ENCODE peak calls at places on chromosomes 11 and 22, in five cellular contexts. M is IMR-90, N is GM23338, X is MM.1S, D is HCT116. A is an unnamed sample.

GRCh38 chr11:31812392-31813241 is 1.5 kb upstream of the PAX6 start:
- DNase-seq in M (no peak), N (peak; percentile 51), X (peak; percentile 42), D (no peak), A (peak; percentile 82)

GRCh38 chr11:64135711-64136110 is 30.2 kb downstream of the MACROD1 start:
- DNase-seq in M (no peak), N (no peak), X (no peak), D (no peak), A (no peak)

GRCh38 chr11:128908391-128909246 is 17.5 kb downstream of the KCNJ5 start:
- DNase-seq in M (peak; percentile 82), N (no peak), X (no peak), D (peak; percentile 45), A (no peak)

GRCh38 chr11:528166-528814 is 7.1 kb downstream of the HRAS start:
- DNase-seq in M (no peak), N (no peak), X (no peak), D (no peak), A (peak; percentile 45)

GRCh38 chr22:43302462-43303109 is 40.6 kb downstream of the SCUBE1 start:
- DNase-seq in M (no peak), N (no peak), X (no peak), D (no peak), A (no peak)

GRCh38 chr11:27362032-27362431 is 983 bp downstream of the CCDC34 start:
- DNase-seq in M (no peak), N (no peak), X (no peak), D (no peak), A (no peak)

GRCh38 chr11:41954034-41954433 is 494.6 kb upstream of the LRRC4C start:
- DNase-seq in M (no peak), N (no peak), X (no peak), D (no peak), A (no peak)

GRCh38 chr11:69983897-69984438 is 94.1 kb upstream of the ANO1 start:
- DNase-seq in M (peak; percentile 37), N (no peak), X (no peak), D (no peak), A (no peak)

GRCh38 chr22:33126881-33127280 is 68.7 kb upstream of the SYN3 start:
- DNase-seq in M (no peak), N (peak; percentile 75), X (peak; percentile 9), D (no peak), A (peak; percentile 51)

DNA sequence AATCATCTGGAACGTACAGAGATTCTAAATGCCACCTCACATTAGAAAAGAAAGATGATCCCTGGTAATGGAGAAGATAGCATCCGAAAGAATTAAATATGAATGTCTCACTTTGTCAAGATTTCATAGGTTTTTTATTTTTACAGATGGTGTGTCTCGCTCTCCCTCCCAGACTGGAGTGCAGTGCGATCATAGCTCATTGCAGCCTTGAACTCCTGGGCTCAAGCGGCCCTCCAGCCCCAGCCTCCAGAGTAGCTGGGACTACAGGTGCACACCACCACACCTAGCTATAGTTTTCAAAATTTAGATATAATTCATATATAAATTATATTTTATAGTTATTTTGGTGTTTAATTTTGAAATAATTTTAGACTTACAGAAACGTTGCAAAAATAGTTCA is 16.7 kb upstream of the SMTN start:
- DNase-seq in M (no peak), N (no peak), X (no peak), D (no peak), A (no peak)
- H3K4me3 ChIP-seq in M (no peak overlapping the region), N (no peak overlapping the region), X (peak overlapping the region; percentile 47), D (peak overlapping the region; percentile 66), A (no peak overlapping the region)

DNA sequence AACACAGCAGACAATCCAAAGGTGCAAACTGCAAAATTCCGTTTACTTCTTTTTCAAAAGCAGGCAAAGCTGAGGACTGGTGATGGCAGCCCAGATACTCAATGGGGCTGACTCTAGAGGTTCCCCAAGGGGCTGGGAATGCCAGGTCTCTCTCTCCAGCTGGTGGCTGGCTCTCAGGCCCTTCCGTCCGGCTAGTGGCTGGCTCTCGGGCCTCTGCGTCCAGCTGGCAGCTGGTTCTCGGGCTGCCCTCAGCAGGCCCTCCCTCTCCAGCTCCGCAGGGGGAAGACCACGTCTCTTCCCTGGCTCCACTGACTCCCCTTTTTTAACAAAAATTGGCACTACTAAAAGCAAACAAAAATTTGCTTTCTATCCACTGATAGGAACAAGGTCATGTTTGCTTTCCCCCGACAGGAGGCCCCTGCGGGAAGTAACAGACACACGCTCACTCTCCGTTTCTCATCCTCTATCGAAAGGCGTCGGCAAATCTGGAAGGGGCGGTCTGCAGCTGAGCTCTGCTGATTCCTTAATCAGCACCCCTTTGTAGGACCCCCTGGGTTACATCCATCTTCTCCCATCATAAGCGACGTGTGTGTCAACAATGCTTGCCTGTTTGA is 381.4 kb downstream of the BRD1 start:
- DNase-seq in M (no peak), N (no peak), X (no peak), D (no peak), A (peak; percentile 39)
- H3K4me1 ChIP-seq in M (no peaks in the 10 kb centered on the region), N (no peaks in the 10 kb centered on the region), X (no peaks in the 10 kb centered on the region), D (no peaks in the 10 kb centered on the region), A (peaks cover 6% of the 10 kb centered on the region)

DNA sequence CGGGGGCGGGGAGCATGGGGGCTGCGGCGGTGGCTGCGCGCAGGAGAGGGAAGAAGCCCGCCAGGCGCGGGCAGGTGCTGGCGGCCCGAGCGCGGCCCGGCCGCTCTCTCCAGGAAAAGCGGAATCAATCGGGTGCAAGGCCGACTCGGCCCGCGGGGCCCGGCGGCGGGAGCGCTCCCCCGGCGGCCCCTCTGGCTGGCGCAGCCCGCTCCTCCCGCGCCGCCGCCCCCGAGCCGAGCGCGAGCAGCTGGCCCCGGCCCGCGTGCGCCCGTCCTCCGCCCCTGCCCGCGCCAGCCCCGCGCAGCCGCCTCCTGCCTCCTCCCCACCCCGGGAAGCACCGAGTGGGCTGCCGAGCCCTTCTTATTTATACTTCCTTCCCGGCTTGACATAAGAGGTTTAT is at the start of gene ADAMTS8:
- DNase-seq in M (no peak), N (peak; percentile 62), X (no peak), D (no peak), A (no peak)
- H3K4me3 ChIP-seq in M (peak within 1 kb of the TSS; percentile 47), N (peak within 1 kb of the TSS; percentile 66), X (peak within 1 kb of the TSS; percentile 27), D (no peak within 1 kb of the TSS), A (peak within 1 kb of the TSS; percentile 63)

DNA sequence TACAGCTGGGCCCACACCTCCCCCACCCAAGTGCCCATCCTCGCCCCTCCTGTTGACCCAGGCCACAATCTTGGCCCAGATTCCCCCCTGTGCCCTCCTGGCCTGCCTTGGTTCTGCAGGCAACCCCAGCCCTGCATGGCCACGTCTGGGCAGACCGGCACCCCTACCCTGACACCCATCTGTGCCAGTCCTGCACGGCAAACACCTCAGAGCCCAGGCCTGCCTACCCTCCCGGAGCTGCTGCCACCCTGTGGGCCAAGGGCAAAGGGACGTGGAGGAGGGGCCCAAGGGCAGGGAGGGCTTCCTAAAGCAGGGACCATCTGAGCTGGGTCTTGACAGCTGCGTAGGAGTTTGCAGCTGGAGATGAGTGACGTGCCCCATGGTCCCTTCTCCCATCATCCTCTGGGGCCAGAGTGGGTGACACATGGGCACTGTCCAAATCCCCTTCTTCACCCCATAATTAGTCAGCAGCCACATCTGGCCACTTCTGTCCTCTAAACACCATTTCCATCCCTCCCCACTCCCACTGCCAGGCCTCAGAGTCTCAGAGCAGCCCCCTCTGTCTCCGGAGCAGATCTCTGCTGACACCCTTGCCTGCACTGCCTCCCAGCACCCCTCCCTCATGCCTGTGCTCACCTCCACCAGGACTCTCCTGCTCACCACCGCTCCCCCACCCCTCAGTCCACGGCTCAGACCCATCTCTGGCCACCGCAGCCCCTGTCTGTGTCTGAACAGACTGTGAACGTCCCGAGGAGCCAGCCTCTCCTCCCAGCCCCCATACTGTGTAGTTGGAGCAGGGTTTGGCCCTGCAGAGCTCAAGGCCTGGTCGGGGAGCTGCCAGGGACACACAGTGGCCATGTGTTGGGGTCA is 35.6 kb upstream of the PPARA start:
- DNase-seq in M (no peak), N (no peak), X (no peak), D (no peak), A (no peak)
- H3K4me1 ChIP-seq in M (peaks cover 14% of the 10 kb centered on the region), N (no peaks in the 10 kb centered on the region), X (no peaks in the 10 kb centered on the region), D (peaks cover 10% of the 10 kb centered on the region), A (no peaks in the 10 kb centered on the region)

GRCh38 chr11:2384723-2385041 is 7.6 kb downstream of the CD81 start:
- DNase-seq in M (no peak), N (no peak), X (no peak), D (no peak), A (no peak)

GRCh38 chr11:2388431-2389024 is 11.4 kb downstream of the CD81 start:
- DNase-seq in M (no peak), N (no peak), X (no peak), D (no peak), A (no peak)

GRCh38 chr11:2387266-2387982 is 10.3 kb downstream of the CD81 start:
- DNase-seq in M (peak; percentile 52), N (no peak), X (peak; percentile 44), D (no peak), A (no peak)

GRCh38 chr11:2385156-2386151 is 8.3 kb downstream of the CD81 start:
- DNase-seq in M (no peak), N (no peak), X (peak; percentile 61), D (no peak), A (no peak)

GRCh38 chr11:2386591-2386990 is 9.5 kb downstream of the CD81 start:
- DNase-seq in M (no peak), N (no peak), X (no peak), D (no peak), A (no peak)
- H3K4me3 ChIP-seq in M (no peak overlapping the region), N (no peak overlapping the region), X (no peak overlapping the region), D (no peak overlapping the region), A (no peak overlapping the region)

GRCh38 chr22:27135582-27135981 is 478.2 kb downstream of the MIAT start:
- DNase-seq in M (peak; percentile 73), N (no peak), X (no peak), D (no peak), A (no peak)

GRCh38 chr22:27137809-27138400 is 480.5 kb downstream of the MIAT start:
- DNase-seq in M (no peak), N (no peak), X (no peak), D (no peak), A (no peak)

GRCh38 chr22:27138471-27138870 is 481.1 kb downstream of the MIAT start:
- DNase-seq in M (no peak), N (no peak), X (no peak), D (no peak), A (no peak)

GRCh38 chr22:27133951-27134664 is 476.7 kb downstream of the MIAT start:
- DNase-seq in M (peak; percentile 86), N (no peak), X (no peak), D (no peak), A (no peak)

DNA sequence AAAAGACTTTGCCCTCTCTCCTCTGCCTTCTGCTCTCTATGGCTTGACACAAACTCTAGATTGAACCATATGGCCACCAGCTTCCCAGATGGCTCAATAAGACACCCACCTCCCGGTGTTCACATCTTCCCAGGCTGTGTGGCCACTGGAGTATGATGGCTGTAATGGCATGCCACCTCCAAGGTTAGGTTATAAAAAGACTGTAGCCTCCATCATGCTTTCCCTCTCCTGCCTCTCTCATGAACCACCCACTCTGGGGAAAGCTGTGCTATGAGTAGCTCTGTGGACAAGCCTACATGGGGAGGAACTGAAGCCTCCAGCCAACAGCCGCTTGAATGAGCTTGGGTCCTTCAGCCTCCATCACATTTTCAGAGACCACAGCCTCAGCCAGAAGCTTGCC is 479.2 kb downstream of the MIAT start:
- DNase-seq in M (no peak), N (no peak), X (no peak), D (no peak), A (no peak)
- H3K4me1 ChIP-seq in M (peaks cover 16% of the 10 kb centered on the region), N (no peaks in the 10 kb centered on the region), X (no peaks in the 10 kb centered on the region), D (peaks cover 12% of the 10 kb centered on the region), A (no peaks in the 10 kb centered on the region)

A was measured in endodermal cell.